ENCODE peak calls at places on chromosomes 5 and 9, in five cellular contexts. C is testis, T is MM.1S, P is HCT116, U is uterus. W is an unnamed sample. For H3K4me1, the result is how much of the 10 kb centered on the place peaks cover.

GRCh38 chr9:77575785-77576184 is 72.3 kb downstream of the GNA14 start:
- DNase-seq in T (peak), C (peak), U (no peak), P (no peak), W (no peak)

GRCh38 chr5:14364576-14365472 is 216.8 kb upstream of the OTULINL start:
- DNase-seq in C (no peak), T (no peak), P (peak), U (no peak), W (no peak)

GRCh38 chr9:14427419-14427818 is 113.5 kb upstream of the NFIB start:
- DNase-seq in T (no peak), C (peak), P (no peak), U (no peak), W (no peak)

GRCh38 chr5:60677831-60678664 is 21.9 kb downstream of the DEPDC1B start:
- DNase-seq in U (no peak), C (no peak), T (peak), P (no peak), W (no peak)

GRCh38 chr9:120474579-120475243 is 105.3 kb downstream of the CDK5RAP2 start:
- DNase-seq in C (no peak), T (no peak), P (no peak), U (no peak), W (no peak)

GRCh38 chr5:106755066-106755465 is 915.7 kb downstream of the EFNA5 start:
- DNase-seq in T (no peak), P (no peak), U (no peak), C (no peak), W (no peak)

GRCh38 chr5:1960595-1961303 is 78.0 kb upstream of the IRX4 start:
- DNase-seq in U (no peak), C (no peak), T (no peak), P (no peak), W (no peak)

GRCh38 chr5:181107699-181108098 is 23.3 kb downstream of the OR2V1 start:
- DNase-seq in T (no peak), C (no peak), U (no peak), P (no peak), W (no peak)

GRCh38 chr9:86909388-86909787 is 37.9 kb downstream of the GAS1 start:
- DNase-seq in U (no peak), T (no peak), C (no peak), P (no peak), W (no peak)

GRCh38 chr5:66517361-66517760 is 78.8 kb upstream of the MAST4 start:
- DNase-seq in T (no peak), C (no peak), U (no peak), P (no peak), W (no peak)

GRCh38 chr5:541148-541887 is 17.1 kb upstream of the SLC9A3 start:
- DNase-seq in T (no peak), C (no peak), U (no peak), P (no peak), W (no peak)

GRCh38 chr5:2709996-2710689 is 41.3 kb downstream of the IRX2 start:
- DNase-seq in T (no peak), P (no peak), C (no peak), U (no peak), W (no peak)

GRCh38 chr5:150131978-150132694 is 23.5 kb downstream of the PDGFRB start:
- DNase-seq in C (peak), T (no peak), P (no peak), U (peak), W (no peak)

GRCh38 chr5:156326718-156327259 is at the start of gene SGCD:
- DNase-seq in T (no peak), P (no peak), U (peak), C (peak), W (no peak)

GRCh38 chr9:21710792-21711191 is 91.6 kb upstream of the MTAP start:
- DNase-seq in P (no peak), T (no peak), U (no peak), C (no peak), W (no peak)

GRCh38 chr9:33241298-33241697 is 1.3 kb downstream of the SPINK4 start:
- DNase-seq in U (no peak), T (no peak), P (no peak), C (no peak), W (no peak)

GRCh38 chr5:78597068-78597857 is 51.3 kb downstream of the LHFPL2 start:
- DNase-seq in T (no peak), U (no peak), C (no peak), P (no peak), W (no peak)

GRCh38 chr9:113635586-113635985 is 172.1 kb downstream of the RGS3 start:
- DNase-seq in T (no peak), P (no peak), C (no peak), U (no peak), W (no peak)

GRCh38 chr5:137453476-137454080 is 45.5 kb downstream of the SPOCK1 start:
- DNase-seq in C (no peak), P (peak), T (peak), U (no peak), W (no peak)

GRCh38 chr5:143495823-143496275 is 92.4 kb upstream of the NR3C1 start:
- DNase-seq in T (no peak), P (no peak), U (peak), C (no peak), W (no peak)

GRCh38 chr5:157613385-157614245 is 38.0 kb upstream of the ADAM19 start:
- DNase-seq in C (no peak), U (no peak), T (no peak), P (no peak), W (no peak)

GRCh38 chr5:8184455-8185063 is 315.6 kb downstream of the MTRR start:
- DNase-seq in C (peak), U (no peak), T (peak), P (no peak), W (no peak)

GRCh38 chr9:133100518-133101355 is 20.3 kb downstream of the RALGDS start:
- DNase-seq in U (no peak), P (no peak), C (no peak), T (no peak), W (no peak)

GRCh38 chr5:126819253-126819652 is 42.3 kb downstream of the LMNB1 start:
- DNase-seq in U (no peak), T (no peak), C (no peak), P (no peak), W (no peak)

GRCh38 chr9:38393128-38393809 is 767 bp downstream of the ALDH1B1 start:
- DNase-seq in C (no peak), P (no peak), U (no peak), T (no peak), W (no peak)

GRCh38 chr9:129576546-129577543 is 44.1 kb downstream of the C9orf50 start:
- DNase-seq in C (no peak), U (peak), P (no peak), T (no peak), W (no peak)

GRCh38 chr9:16718296-16718695 is 152.2 kb downstream of the BNC2 start:
- DNase-seq in P (no peak), U (no peak), T (no peak), C (no peak), W (no peak)

GRCh38 chr5:76601470-76601869 is 21.7 kb downstream of the F2RL2 start:
- DNase-seq in U (peak), P (peak), C (peak), T (peak), W (no peak)

GRCh38 chr5:65778126-65778525 is 56.1 kb downstream of the NLN start:
- DNase-seq in P (no peak), U (no peak), T (no peak), C (no peak), W (no peak)

GRCh38 chr5:136082390-136083193 is 50.1 kb upstream of the SMAD5 start:
- DNase-seq in T (peak), C (peak), U (peak), P (peak), W (peak)

GRCh38 chr5:38032149-38032548 is 192.3 kb upstream of the GDNF start:
- DNase-seq in T (no peak), P (no peak), U (no peak), C (no peak), W (no peak)

GRCh38 chr5:168123853-168124528 is 167.5 kb upstream of the WWC1 start:
- DNase-seq in P (no peak), T (peak), U (no peak), C (no peak), W (no peak)

GRCh38 chr9:25716220-25716872 is 38.1 kb upstream of the TUSC1 start:
- DNase-seq in P (no peak), T (no peak), U (no peak), C (peak), W (no peak)

GRCh38 chr9:122561446-122561845 is 8.5 kb downstream of the OR1N2 start:
- DNase-seq in P (no peak), U (no peak), C (no peak), T (no peak), W (no peak)

GRCh38 chr5:75616286-75616810 is 5.1 kb downstream of the ANKDD1B start:
- DNase-seq in T (no peak), C (peak), U (no peak), P (no peak), W (no peak)

DNA sequence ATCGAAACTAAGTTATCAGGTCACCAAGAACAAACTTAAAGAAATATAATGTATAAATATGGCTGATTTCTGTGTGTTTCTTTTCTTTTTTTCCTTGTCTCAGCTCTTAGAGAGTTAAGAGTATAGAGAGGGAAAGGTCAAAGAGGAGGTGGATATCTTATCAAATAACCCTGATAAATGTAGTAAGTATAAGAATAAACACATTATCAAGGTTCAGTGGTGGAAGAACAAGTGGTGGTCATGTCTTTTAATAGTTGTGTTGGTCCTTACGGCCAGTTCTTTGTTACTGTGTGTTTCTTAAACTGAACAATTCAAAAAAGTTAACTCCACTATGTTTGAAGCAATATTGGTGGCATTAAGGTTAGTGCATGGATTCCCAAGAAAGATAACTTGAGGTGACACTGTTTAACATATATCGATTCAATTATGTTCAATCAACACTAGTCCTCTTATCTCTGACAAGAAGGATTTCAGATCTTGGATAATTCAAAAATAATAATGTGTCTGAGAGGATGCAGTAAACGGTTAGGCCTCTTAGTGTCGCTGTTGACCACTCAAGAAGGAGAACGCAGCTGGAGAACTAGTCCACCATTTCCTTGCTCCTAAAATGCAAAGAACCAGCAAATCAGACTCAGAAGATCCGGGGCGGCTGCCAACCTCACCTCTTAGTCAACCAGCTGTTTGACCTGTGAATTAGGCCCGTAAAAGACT is at the start of gene PCDHGA3:
- DNase-seq in C (peak), P (no peak), T (peak), U (no peak), W (no peak)
- TF ChIP-seq CTCF in C (peak), P (peak), T (peak), U (no peak), W (no peak)

GRCh38 chr5:169301386-169301930 is 519 bp upstream of the SLIT3 start:
- DNase-seq in T (no peak), U (no peak), P (no peak), C (no peak), W (no peak)
- H3K4me1 ChIP-seq in T (under half), U (under half), P (under half), C (under half), W (under half)

DNA sequence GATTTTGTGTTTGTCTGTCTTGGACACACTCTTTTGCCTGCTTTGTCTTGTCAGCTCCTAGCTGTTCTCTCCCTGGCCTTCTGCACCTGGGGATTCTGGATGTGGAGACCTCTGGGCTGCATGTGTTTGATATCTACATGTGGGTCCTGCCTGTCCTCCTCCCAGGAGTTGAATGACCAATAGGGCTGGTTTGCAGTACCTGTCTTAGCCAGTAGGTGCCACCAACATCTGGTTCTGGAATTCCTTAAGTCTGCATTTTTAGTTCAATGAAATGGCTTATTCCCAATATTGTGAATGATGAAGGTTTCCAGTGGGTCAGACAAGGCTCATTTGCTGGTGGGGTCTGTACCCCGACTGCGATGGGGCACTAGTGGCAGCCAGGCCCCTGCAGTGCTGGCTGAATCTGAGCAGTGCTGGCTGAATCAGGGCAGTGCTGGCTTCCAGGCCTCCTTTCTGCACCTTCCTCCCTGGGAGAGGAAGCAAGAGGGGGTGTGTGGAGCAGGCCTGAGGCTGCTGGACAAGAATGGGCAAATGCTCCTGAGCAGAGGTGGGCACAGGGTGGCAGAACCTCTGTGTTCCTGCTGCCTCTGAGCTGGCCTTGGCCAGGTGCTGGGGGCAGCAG is 73.3 kb downstream of the RXRA start:
- DNase-seq in T (peak), P (peak), C (no peak), U (no peak), W (no peak)
- TF ChIP-seq CTCF in T (peak), P (peak), C (peak), U (no peak), W (no peak)

DNA sequence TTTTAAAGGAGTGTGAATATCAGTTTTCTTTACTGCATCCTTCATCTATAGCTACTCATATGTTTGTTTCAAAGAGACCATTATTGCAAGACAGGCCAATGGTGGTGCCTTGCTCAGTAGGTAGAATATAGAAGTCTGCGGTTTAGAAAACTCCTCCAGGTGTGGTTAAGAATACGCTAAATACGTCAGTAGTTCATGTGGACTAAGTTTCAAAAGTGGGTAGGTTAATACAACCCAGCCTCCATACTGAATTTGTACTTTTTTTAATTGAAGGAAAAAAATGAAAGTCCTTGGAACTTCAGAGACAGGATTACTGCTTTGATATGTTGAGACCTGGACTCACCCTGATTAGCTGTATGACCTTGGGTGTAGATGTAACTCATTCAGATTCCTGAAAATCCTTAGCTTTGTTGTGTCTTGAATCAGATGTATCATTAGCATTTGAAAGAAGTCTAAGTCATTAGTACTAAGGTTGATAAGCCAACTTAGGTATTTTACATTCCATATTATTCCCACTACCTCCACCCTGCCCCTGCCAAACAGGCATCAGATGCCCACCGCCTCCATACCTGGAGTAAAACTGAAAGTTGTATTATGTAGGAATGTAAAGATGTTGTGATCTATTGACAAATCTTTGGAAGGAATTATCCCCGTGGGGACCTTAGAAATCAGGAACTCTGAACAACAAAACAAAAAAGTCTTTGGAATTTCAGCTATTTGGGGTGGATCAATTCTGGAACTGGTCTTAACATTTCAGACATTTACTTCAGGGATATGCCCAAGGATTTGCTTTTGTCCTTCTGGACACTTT is 6.1 kb downstream of the BASP1 start:
- DNase-seq in C (no peak), P (no peak), T (peak), U (no peak), W (no peak)
- H3K4me1 ChIP-seq in C (under half), P (under half), T (under half), U (under half), W (under half)

GRCh38 chr5:45796959-45797553 is 100.9 kb upstream of the HCN1 start:
- DNase-seq in C (no peak), T (no peak), U (no peak), P (no peak), W (no peak)
- TF ChIP-seq CTCF in C (peak), T (peak), U (no peak), P (peak), W (no peak)

DNA sequence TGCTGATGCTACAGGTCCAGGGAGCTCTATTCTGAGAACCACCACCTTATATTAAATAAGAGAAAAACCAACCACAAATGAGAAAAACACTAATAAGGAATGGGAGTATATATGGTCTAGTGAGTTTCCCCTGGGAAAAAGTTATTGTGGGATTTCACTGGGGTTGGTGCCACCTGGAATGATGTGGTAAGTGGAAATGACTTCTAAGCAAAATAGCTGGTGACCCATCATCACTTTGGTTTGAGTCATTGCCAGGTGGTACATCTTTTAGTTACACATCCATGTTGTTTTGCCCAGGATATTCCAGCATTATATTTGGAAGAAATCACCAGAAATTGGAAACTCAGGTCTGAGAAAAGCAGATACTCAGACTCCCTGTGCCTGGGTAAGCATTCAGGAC is 437.3 kb downstream of the DTWD2 start:
- DNase-seq in T (no peak), P (no peak), U (no peak), C (no peak), W (no peak)
- H3K4me1 ChIP-seq in T (under half), P (under half), U (under half), C (under half), W (under half)

DNA sequence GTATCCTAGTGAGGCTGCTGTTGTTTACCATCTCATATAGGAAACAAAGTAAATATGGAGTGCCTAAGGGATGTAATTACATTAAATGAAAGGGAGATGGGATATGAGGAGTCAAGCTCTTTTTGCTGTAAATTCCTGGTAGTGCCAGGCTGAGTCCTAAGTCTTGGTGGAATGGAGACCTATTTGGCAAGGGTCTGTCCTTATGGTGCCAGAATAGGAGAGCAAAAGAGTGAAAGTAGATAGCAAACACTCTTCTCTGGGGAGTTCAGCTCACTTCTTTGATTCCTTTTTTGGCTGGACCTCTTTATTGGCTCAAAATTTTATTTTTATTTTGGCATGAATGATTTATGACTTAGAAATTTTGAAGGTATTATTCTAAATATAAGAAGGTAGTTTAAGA is 380.8 kb downstream of the TMEM232 start:
- DNase-seq in T (no peak), U (no peak), P (no peak), C (no peak), W (no peak)
- TF ChIP-seq CTCF in T (no peak), U (no peak), P (no peak), C (no peak), W (no peak)